ENCODE peak calls at places on chromosomes 4 and X, in ten cellular contexts. One of them, this sample, is unnamed. For H3K4me1, the result is how much of the 10 kb centered on the place peaks cover.

GRCh38 chr4:176191974-176192373 is 3.4 kb downstream of the SPATA4 start:
- DNase-seq in uterus: no peak
- DNase-seq in ovary: no peak
- DNase-seq in breast epithelium: no peak
- DNase-seq in heart left ventricle: no peak
- DNase-seq in esophagus squamous epithelium: no peak
- DNase-seq in HCT116: no peak
- DNase-seq in IMR-90: peak
- DNase-seq in A549: peak
- DNase-seq in tibial nerve: no peak
- DNase-seq in this sample: no peak

GRCh38 chr4:113278324-113278934 is 229.0 kb downstream of the ANK2 start:
- DNase-seq in HCT116: peak
- DNase-seq in A549: peak
- DNase-seq in heart left ventricle: peak
- DNase-seq in tibial nerve: peak
- DNase-seq in breast epithelium: no peak
- DNase-seq in IMR-90: peak
- DNase-seq in esophagus squamous epithelium: no peak
- DNase-seq in uterus: peak
- DNase-seq in ovary: peak
- DNase-seq in this sample: peak

GRCh38 chr4:87073570-87074470 is 139.0 kb downstream of the AFF1 start:
- DNase-seq in heart left ventricle: no peak
- DNase-seq in HCT116: no peak
- DNase-seq in ovary: no peak
- DNase-seq in uterus: no peak
- DNase-seq in esophagus squamous epithelium: peak
- DNase-seq in tibial nerve: peak
- DNase-seq in IMR-90: peak
- DNase-seq in A549: no peak
- DNase-seq in breast epithelium: no peak
- DNase-seq in this sample: peak

GRCh38 chr4:856468-856901 is 30.6 kb upstream of the CPLX1 start:
- DNase-seq in heart left ventricle: peak
- DNase-seq in A549: no peak
- DNase-seq in breast epithelium: no peak
- DNase-seq in tibial nerve: no peak
- DNase-seq in ovary: no peak
- DNase-seq in HCT116: no peak
- DNase-seq in esophagus squamous epithelium: no peak
- DNase-seq in uterus: no peak
- DNase-seq in IMR-90: no peak
- DNase-seq in this sample: no peak

GRCh38 chrX:123215397-123216089 is 31.5 kb downstream of the GRIA3 start:
- DNase-seq in uterus: no peak
- DNase-seq in IMR-90: no peak
- DNase-seq in A549: no peak
- DNase-seq in heart left ventricle: peak
- DNase-seq in esophagus squamous epithelium: no peak
- DNase-seq in breast epithelium: no peak
- DNase-seq in tibial nerve: no peak
- DNase-seq in ovary: no peak
- DNase-seq in HCT116: no peak
- DNase-seq in this sample: no peak

GRCh38 chrX:15686818-15687685 is 22.4 kb upstream of the CLTRN start:
- DNase-seq in heart left ventricle: no peak
- DNase-seq in tibial nerve: peak
- DNase-seq in A549: peak
- DNase-seq in esophagus squamous epithelium: no peak
- DNase-seq in uterus: peak
- DNase-seq in breast epithelium: no peak
- DNase-seq in ovary: no peak
- DNase-seq in IMR-90: peak
- DNase-seq in HCT116: peak
- DNase-seq in this sample: peak

GRCh38 chr4:41600243-41600642 is 62.3 kb downstream of the LIMCH1 start:
- DNase-seq in IMR-90: no peak
- DNase-seq in breast epithelium: no peak
- DNase-seq in heart left ventricle: no peak
- DNase-seq in HCT116: peak
- DNase-seq in esophagus squamous epithelium: no peak
- DNase-seq in tibial nerve: no peak
- DNase-seq in A549: no peak
- DNase-seq in ovary: no peak
- DNase-seq in uterus: no peak
- DNase-seq in this sample: peak

GRCh38 chrX:34300871-34301270 is 168.8 kb upstream of the FAM47A start:
- DNase-seq in ovary: no peak
- DNase-seq in A549: peak
- DNase-seq in tibial nerve: peak
- DNase-seq in uterus: no peak
- DNase-seq in esophagus squamous epithelium: no peak
- DNase-seq in IMR-90: peak
- DNase-seq in HCT116: peak
- DNase-seq in breast epithelium: no peak
- DNase-seq in heart left ventricle: no peak
- DNase-seq in this sample: peak

GRCh38 chr4:17981063-17981462 is 40.5 kb downstream of the LCORL start:
- DNase-seq in breast epithelium: no peak
- DNase-seq in A549: no peak
- DNase-seq in tibial nerve: no peak
- DNase-seq in uterus: no peak
- DNase-seq in heart left ventricle: no peak
- DNase-seq in HCT116: no peak
- DNase-seq in esophagus squamous epithelium: no peak
- DNase-seq in ovary: no peak
- DNase-seq in IMR-90: peak
- DNase-seq in this sample: no peak

GRCh38 chrX:2708016-2708415 is 16.9 kb downstream of the CD99 start:
- DNase-seq in tibial nerve: no peak
- DNase-seq in breast epithelium: no peak
- DNase-seq in ovary: no peak
- DNase-seq in A549: peak
- DNase-seq in HCT116: no peak
- DNase-seq in esophagus squamous epithelium: no peak
- DNase-seq in uterus: no peak
- DNase-seq in heart left ventricle: no peak
- DNase-seq in IMR-90: no peak
- DNase-seq in this sample: no peak
- H3K4me1 ChIP-seq in tibial nerve: under half
- H3K4me1 ChIP-seq in breast epithelium: under half
- H3K4me1 ChIP-seq in ovary: under half
- H3K4me1 ChIP-seq in A549: half or more
- H3K4me1 ChIP-seq in HCT116: under half
- H3K4me1 ChIP-seq in esophagus squamous epithelium: half or more
- H3K4me1 ChIP-seq in uterus: under half
- H3K4me1 ChIP-seq in heart left ventricle: half or more
- H3K4me1 ChIP-seq in IMR-90: under half
- H3K4me1 ChIP-seq in this sample: half or more

GRCh38 chrX:120629667-120630537 is at the start of gene C1GALT1C1:
- DNase-seq in uterus: peak
- DNase-seq in breast epithelium: peak
- DNase-seq in esophagus squamous epithelium: peak
- DNase-seq in tibial nerve: peak
- DNase-seq in ovary: peak
- DNase-seq in HCT116: peak
- DNase-seq in A549: peak
- DNase-seq in IMR-90: peak
- DNase-seq in heart left ventricle: peak
- DNase-seq in this sample: peak
- TF ChIP-seq POLR2A in uterus: peak
- TF ChIP-seq POLR2A in breast epithelium: no peak
- TF ChIP-seq POLR2A in esophagus squamous epithelium: peak
- TF ChIP-seq POLR2A in tibial nerve: peak
- TF ChIP-seq POLR2A in ovary: no peak
- TF ChIP-seq POLR2A in HCT116: peak
- TF ChIP-seq POLR2A in A549: peak
- TF ChIP-seq POLR2A in IMR-90: peak
- TF ChIP-seq POLR2A in heart left ventricle: no peak
- TF ChIP-seq POLR2A in this sample: peak

GRCh38 chr4:7170012-7170411 is 22.3 kb upstream of the SORCS2 start:
- DNase-seq in IMR-90: no peak
- DNase-seq in HCT116: no peak
- DNase-seq in breast epithelium: no peak
- DNase-seq in A549: no peak
- DNase-seq in esophagus squamous epithelium: no peak
- DNase-seq in ovary: no peak
- DNase-seq in heart left ventricle: peak
- DNase-seq in tibial nerve: no peak
- DNase-seq in uterus: peak
- DNase-seq in this sample: no peak
- H3K4me1 ChIP-seq in IMR-90: under half
- H3K4me1 ChIP-seq in HCT116: under half
- H3K4me1 ChIP-seq in breast epithelium: under half
- H3K4me1 ChIP-seq in A549: under half
- H3K4me1 ChIP-seq in esophagus squamous epithelium: under half
- H3K4me1 ChIP-seq in ovary: under half
- H3K4me1 ChIP-seq in heart left ventricle: under half
- H3K4me1 ChIP-seq in tibial nerve: under half
- H3K4me1 ChIP-seq in uterus: under half
- H3K4me1 ChIP-seq in this sample: under half

DNA sequence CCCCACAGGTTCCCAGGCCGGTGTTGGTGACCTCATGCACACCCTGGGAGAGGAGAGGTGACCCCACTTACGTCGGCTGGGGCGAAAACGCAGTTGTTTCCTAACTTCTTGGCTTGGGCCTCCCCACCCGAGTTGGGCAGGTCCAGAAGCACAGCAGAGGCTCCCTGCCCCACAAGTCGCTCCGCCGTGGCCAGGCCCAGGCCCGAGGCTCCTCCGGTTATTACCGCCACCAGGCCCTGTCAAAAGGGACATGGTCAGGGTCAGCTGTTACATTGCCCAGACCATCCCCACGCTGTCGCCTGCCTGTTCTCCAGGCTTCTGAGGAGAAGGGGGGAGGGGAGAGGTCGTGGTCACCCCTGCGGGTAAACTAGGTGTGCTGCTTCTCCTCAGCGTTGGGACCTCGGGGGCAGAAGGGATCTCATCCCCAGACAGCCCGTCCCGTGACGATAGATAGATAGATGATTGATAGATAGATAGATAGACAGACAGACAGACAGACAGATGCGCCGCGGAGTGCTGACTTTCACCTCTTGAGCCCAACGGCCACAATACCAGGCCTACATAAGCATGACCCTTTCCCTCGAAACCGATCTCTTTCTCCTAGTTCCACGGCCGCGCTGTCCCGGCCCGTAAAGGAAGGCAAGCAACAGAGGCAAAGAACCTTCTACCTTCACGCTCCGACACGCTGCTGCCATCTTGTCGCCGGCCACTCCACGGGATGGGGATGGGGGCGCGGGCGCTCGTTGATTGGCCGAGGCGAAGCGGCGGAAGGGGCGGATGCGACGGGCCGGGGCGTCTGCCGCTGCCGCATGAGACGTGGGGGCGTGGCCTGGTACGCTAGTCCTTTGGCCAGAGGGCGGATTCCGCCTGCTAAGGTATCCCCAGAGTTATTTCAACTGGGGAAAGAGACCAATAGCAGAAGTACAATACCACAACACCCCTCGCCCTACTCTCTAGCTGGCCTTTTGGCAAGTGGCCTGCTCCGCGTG is at the start of gene HSD17B10:
- DNase-seq in tibial nerve: peak
- DNase-seq in A549: peak
- DNase-seq in breast epithelium: peak
- DNase-seq in heart left ventricle: peak
- DNase-seq in IMR-90: peak
- DNase-seq in esophagus squamous epithelium: peak
- DNase-seq in uterus: peak
- DNase-seq in HCT116: peak
- DNase-seq in ovary: peak
- DNase-seq in this sample: peak
- TF ChIP-seq POLR2A in tibial nerve: peak
- TF ChIP-seq POLR2A in A549: peak
- TF ChIP-seq POLR2A in breast epithelium: no peak
- TF ChIP-seq POLR2A in heart left ventricle: no peak
- TF ChIP-seq POLR2A in IMR-90: peak
- TF ChIP-seq POLR2A in esophagus squamous epithelium: no peak
- TF ChIP-seq POLR2A in uterus: peak
- TF ChIP-seq POLR2A in HCT116: peak
- TF ChIP-seq POLR2A in ovary: peak
- TF ChIP-seq POLR2A in this sample: no peak

GRCh38 chr4:183413562-183414200 is 30.8 kb upstream of the CDKN2AIP start:
- DNase-seq in IMR-90: no peak
- DNase-seq in heart left ventricle: no peak
- DNase-seq in tibial nerve: no peak
- DNase-seq in uterus: no peak
- DNase-seq in HCT116: no peak
- DNase-seq in ovary: no peak
- DNase-seq in esophagus squamous epithelium: no peak
- DNase-seq in breast epithelium: no peak
- DNase-seq in A549: no peak
- DNase-seq in this sample: no peak

GRCh38 chr4:183409463-183409862 is 35.0 kb upstream of the CDKN2AIP start:
- DNase-seq in HCT116: no peak
- DNase-seq in breast epithelium: no peak
- DNase-seq in A549: no peak
- DNase-seq in IMR-90: no peak
- DNase-seq in heart left ventricle: no peak
- DNase-seq in ovary: no peak
- DNase-seq in tibial nerve: no peak
- DNase-seq in esophagus squamous epithelium: no peak
- DNase-seq in uterus: no peak
- DNase-seq in this sample: no peak

GRCh38 chr4:183409956-183410355 is 34.5 kb upstream of the CDKN2AIP start:
- DNase-seq in ovary: no peak
- DNase-seq in HCT116: no peak
- DNase-seq in breast epithelium: no peak
- DNase-seq in esophagus squamous epithelium: no peak
- DNase-seq in heart left ventricle: no peak
- DNase-seq in uterus: no peak
- DNase-seq in A549: no peak
- DNase-seq in IMR-90: no peak
- DNase-seq in tibial nerve: no peak
- DNase-seq in this sample: no peak

GRCh38 chr4:183411291-183411861 is 33.1 kb upstream of the CDKN2AIP start:
- DNase-seq in breast epithelium: no peak
- DNase-seq in esophagus squamous epithelium: no peak
- DNase-seq in A549: no peak
- DNase-seq in tibial nerve: no peak
- DNase-seq in ovary: no peak
- DNase-seq in HCT116: no peak
- DNase-seq in IMR-90: peak
- DNase-seq in uterus: no peak
- DNase-seq in heart left ventricle: no peak
- DNase-seq in this sample: no peak

DNA sequence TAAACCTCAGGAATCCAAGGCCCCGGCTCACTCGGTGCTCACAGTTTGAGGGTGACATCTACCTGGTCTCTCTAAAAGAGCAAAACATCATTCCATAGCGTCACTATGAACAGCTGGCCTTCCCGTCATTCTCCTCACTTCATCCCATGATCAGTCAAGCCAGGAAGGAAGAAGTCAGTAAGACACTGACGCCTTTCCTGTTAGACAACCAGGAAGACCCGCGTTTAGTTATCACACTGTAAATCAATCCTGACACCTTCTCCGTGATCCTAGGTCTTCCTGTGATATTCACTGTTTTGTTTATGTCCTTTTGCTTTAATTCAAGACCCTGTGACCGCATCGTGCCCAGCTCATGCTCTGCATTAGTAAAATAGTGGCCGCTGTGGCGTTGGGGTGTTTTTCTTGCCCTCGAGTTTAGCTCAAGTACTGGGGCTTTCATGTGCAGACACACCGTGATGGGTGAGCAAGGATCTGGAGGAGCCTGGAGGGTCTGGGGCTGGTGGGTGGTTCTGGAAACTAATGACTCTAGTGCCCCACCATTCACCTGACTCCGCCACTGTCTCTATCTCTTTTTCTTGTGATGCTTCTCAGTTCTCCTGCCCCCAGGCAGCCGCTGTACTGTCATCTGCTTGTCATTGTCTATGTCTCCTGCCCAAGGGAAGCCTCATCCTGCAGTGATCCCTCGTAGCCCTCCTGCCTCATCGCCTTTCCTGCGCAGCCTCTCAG is 31.4 kb upstream of the CDKN2AIP start:
- DNase-seq in IMR-90: no peak
- DNase-seq in heart left ventricle: no peak
- DNase-seq in ovary: no peak
- DNase-seq in A549: no peak
- DNase-seq in uterus: no peak
- DNase-seq in HCT116: no peak
- DNase-seq in breast epithelium: no peak
- DNase-seq in esophagus squamous epithelium: no peak
- DNase-seq in tibial nerve: no peak
- DNase-seq in this sample: no peak
- H3K4me1 ChIP-seq in IMR-90: under half
- H3K4me1 ChIP-seq in heart left ventricle: under half
- H3K4me1 ChIP-seq in ovary: under half
- H3K4me1 ChIP-seq in A549: under half
- H3K4me1 ChIP-seq in uterus: under half
- H3K4me1 ChIP-seq in HCT116: under half
- H3K4me1 ChIP-seq in breast epithelium: under half
- H3K4me1 ChIP-seq in esophagus squamous epithelium: under half
- H3K4me1 ChIP-seq in tibial nerve: under half
- H3K4me1 ChIP-seq in this sample: under half

This sample was measured in body of pancreas.